ENCODE peak calls at places on chromosomes 7 and 10, in seven cellular contexts. R is heart left ventricle, K is HCT116, T is ovary, N is endothelial cell of umbilical vein, I is upper lobe of left lung, A is GM12878. U is an unnamed sample.

GRCh38 chr7:91079491-91079890 is 184.7 kb upstream of the FZD1 start:
- DNase-seq in R (no peak), K (no peak), T (no peak), N (no peak), I (no peak), A (no peak), U (no peak)

GRCh38 chr10:29191674-29192073 is 97.2 kb upstream of the LYZL1 start:
- DNase-seq in R (no peak), K (no peak), T (no peak), N (no peak), I (no peak), A (no peak), U (no peak)

GRCh38 chr10:73262105-73262730 is 9.8 kb upstream of the MRPS16 start:
- DNase-seq in R (no peak), K (peak), T (no peak), N (peak), I (no peak), A (no peak), U (no peak)

GRCh38 chr10:109913351-109913902 is 9.9 kb downstream of the XPNPEP1 start:
- DNase-seq in R (no peak), K (no peak), T (no peak), N (no peak), I (no peak), A (no peak), U (no peak)

GRCh38 chr10:1367938-1368697 is 311.9 kb downstream of the WDR37 start:
- DNase-seq in R (no peak), K (no peak), T (no peak), N (no peak), I (no peak), A (no peak), U (no peak)

GRCh38 chr7:64307254-64308018 is 6.3 kb upstream of the ZNF736 start:
- DNase-seq in R (peak), K (no peak), T (peak), N (peak), I (peak), A (peak), U (peak)

GRCh38 chr10:95260397-95260881 is 30.4 kb downstream of the PDLIM1 start:
- DNase-seq in R (no peak), K (no peak), T (no peak), N (peak), I (no peak), A (no peak), U (no peak)

GRCh38 chr7:3592438-3593134 is 291.5 kb downstream of the SDK1 start:
- DNase-seq in R (no peak), K (no peak), T (no peak), N (no peak), I (no peak), A (no peak), U (no peak)

GRCh38 chr10:57898231-57898630 is 369.5 kb downstream of the IPMK start:
- DNase-seq in R (no peak), K (no peak), T (no peak), N (no peak), I (no peak), A (no peak), U (no peak)

GRCh38 chr10:49093922-49094321 is 21.4 kb downstream of the VSTM4 start:
- DNase-seq in R (no peak), K (no peak), T (no peak), N (no peak), I (no peak), A (no peak), U (no peak)

GRCh38 chr7:148078126-148078525 is 512.4 kb upstream of the C7orf33 start:
- DNase-seq in R (no peak), K (no peak), T (peak), N (no peak), I (no peak), A (no peak), U (no peak)

DNA sequence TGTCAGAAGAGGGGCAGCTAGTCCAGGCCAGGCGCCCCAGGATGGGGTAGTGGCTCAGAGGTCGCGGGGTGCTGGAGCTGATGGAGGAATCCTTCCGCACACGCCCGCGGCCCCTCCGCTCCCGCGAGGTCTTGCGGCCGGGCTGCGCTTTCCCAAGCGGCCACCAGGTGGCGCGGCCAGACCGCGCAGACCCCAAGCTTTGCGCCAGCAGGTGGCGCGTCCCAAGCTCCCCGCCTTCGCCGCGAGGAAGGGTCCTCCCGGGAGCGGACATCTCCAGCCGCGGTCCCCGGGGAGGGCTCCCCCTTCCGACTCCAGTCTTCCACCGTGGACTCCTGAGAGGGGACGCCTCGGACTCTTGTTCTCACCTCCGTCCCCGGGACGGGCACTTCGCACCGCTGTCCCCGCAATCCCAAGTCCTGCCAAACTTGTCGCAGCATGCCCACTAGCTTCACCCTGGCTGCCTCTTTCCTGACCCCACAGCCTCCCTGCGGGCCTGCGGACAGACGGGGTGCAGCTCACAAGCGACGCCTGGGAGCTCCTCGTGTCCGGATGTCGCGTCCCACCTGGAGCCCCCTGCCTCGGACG is 19.4 kb downstream of the KCNK18 start:
- DNase-seq in R (peak), K (peak), T (peak), N (peak), I (peak), A (no peak), U (peak)
- H3K4me3 ChIP-seq in R (peak), K (peak), T (peak), N (peak), I (no peak), A (peak), U (peak)

GRCh38 chr7:78019457-78020130 is 221.0 kb downstream of the PHTF2 start:
- DNase-seq in R (peak), K (peak), T (peak), N (peak), I (peak), A (no peak), U (peak)
- TF ChIP-seq POLR2A in R (peak), K (peak), T (peak), N (no peak), I (no peak), A (peak), U (peak)

DNA sequence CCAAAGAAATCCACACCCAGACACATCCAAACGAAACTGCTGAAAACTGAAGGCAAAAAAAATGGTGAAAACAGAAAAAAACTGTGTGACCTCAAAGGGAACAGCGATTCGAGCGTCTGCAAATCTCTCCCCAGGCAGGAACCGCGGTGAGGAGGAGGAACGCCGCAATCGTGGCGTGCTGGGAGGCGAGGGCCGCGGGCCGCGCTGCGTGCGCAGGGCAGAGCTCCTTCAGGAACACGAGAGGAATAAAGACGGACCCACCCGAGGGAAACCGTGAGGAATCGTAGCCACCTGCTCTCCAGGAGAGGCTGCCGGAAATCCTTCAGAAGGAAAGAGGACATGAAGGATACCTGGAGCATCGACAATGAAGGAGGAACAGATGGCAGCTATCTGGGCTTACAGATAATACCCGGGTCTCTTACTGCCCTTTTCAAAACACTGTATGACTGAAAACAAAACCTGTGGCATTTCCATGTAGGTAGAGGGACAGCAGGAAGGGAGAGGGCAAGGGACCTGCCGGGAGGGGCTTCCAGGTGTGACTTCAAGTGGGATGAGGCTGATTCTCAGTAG is 266.0 kb downstream of the MAD1L1 start:
- DNase-seq in R (peak), K (no peak), T (no peak), N (no peak), I (no peak), A (no peak), U (no peak)
- H3K27ac ChIP-seq in R (no peak), K (no peak), T (no peak), N (no peak), I (no peak), A (no peak), U (no peak)

GRCh38 chr10:86520871-86521619 is 547 bp downstream of the WAPL start:
- DNase-seq in R (peak), K (peak), T (peak), N (peak), I (peak), A (no peak), U (peak)

GRCh38 chr10:86522385-86522855 is 828 bp upstream of the WAPL start:
- DNase-seq in R (no peak), K (no peak), T (no peak), N (no peak), I (no peak), A (no peak), U (no peak)

GRCh38 chr10:86521620-86522384 is at the start of gene WAPL:
- DNase-seq in R (peak), K (peak), T (peak), N (peak), I (peak), A (peak), U (peak)

GRCh38 chr10:86524225-86524982 is 2.8 kb upstream of the WAPL start:
- DNase-seq in R (no peak), K (no peak), T (no peak), N (no peak), I (no peak), A (no peak), U (no peak)

DNA sequence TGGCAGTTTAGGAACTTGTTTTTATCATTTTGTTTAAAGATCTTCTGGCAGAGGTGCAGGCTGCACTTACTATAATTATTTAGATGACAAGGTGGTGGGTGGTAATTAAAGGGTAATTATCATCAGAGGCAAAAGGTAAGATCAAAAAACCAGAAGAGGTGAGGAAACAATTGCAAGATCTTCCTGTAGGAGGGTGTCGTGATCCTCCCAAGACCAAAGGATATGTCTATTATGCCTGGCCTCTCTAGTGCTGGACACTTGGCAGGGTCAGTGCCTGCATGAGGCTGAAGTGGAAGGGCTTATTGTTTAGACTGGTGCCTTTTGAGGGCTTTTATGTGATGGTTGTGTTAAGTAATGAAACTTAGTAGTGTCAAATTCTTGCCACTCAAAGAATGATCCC is 1.8 kb upstream of the WAPL start:
- DNase-seq in R (no peak), K (peak), T (no peak), N (no peak), I (peak), A (no peak), U (no peak)
- H3K4me3 ChIP-seq in R (no peak), K (peak), T (no peak), N (no peak), I (no peak), A (no peak), U (no peak)

DNA sequence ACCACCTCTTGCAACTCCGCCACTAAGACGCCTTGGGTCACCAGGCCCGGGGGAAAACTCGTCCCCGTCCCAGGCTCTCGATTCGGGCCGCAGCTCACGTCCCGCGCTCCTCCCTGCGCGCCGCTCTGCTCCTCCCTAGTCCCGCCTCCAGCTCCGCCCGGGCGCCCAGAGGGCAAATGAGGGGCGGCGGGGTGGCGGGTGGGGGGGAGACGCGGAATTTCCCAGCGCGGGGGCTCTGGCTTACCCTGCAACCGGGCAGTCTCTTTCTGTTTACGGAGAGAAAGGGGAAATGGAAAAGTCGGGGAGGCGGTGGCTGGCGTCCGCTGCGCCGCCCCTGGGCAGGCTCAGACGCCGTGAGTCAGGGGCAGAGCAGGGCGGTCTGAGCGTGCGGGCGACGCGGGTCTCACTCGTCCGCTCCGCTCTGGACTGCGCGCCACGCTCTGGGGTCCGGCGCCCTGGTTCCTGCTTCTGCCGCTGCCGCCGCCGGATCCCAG is at the start of gene MAP3K8:
- DNase-seq in R (peak), K (peak), T (peak), N (peak), I (peak), A (peak), U (peak)
- TF ChIP-seq POLR2A in R (peak), K (no peak), T (peak), N (peak), I (peak), A (peak), U (peak)

DNA sequence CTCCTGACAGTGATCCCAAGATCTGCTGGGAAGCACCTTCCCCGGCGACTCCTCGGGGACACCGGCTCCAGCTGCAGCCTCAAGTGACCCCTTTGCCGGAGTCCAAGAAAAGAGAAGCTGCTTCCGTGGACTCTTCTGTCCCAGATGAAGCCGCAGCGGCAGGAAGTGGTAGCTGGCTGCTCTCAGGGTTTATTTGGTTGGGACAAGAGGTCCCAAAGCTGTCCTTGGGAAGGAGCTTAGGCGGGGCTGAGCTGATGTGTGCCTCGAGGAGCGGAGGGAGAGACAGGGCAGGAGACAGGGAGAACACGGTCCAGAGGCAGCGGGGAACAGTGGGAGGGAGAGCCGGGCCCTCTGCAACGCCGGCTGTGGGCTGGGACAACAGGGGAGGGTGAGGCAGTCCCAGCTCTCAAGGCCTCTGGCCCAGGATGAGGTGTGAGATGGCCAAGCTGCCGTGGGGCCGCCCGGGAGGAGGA is 13.1 kb upstream of the FAM20C start:
- DNase-seq in R (peak), K (no peak), T (no peak), N (no peak), I (no peak), A (no peak), U (no peak)
- H3K27ac ChIP-seq in R (peak), K (no peak), T (no peak), N (no peak), I (no peak), A (no peak), U (no peak)

GRCh38 chr10:7311256-7312178 is 99.3 kb downstream of the SFMBT2 start:
- DNase-seq in R (no peak), K (no peak), T (no peak), N (no peak), I (no peak), A (no peak), U (no peak)
- H3K4me3 ChIP-seq in R (no peak), K (no peak), T (no peak), N (no peak), I (no peak), A (no peak), U (no peak)

GRCh38 chr7:18363751-18364402 is 131.7 kb upstream of the HDAC9 start:
- DNase-seq in R (no peak), K (no peak), T (no peak), N (no peak), I (no peak), A (no peak), U (no peak)
- TF ChIP-seq POLR2A in R (no peak), K (no peak), T (no peak), N (no peak), I (no peak), A (no peak), U (no peak)

DNA sequence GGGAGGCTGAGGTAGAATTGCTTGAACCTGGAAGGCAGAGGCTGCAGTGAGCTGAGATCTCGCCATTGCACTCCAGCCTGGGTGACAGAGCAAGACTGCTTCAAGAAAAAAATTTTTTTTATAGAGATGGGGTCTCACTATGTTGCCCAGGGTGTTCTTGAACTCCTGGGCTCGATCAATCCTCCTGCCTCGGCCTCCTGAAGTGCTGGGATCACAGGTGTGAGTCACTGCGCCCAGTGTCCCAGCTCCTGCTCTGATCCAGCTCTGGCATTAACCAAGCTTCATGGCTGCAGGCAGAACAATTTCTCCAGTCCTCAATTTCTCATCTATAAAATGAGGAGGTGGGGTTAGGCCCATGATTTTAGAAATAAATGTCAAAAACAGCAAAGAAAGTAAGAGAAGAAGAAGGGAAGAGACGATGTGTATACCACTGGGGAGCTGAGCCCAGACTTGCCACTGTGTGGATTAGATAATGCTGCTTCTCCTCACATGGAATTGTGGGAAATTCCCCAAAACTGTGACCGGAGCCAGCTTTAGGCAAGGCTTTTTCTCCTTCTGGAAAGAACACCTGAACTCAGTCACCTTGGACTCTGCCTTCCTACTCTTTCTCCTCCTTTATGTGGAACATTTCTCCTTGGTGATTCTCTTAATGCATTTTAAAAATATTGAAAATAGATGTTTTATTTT is 25.5 kb downstream of the IL15RA start:
- DNase-seq in R (no peak), K (no peak), T (no peak), N (no peak), I (no peak), A (no peak), U (no peak)
- H3K27ac ChIP-seq in R (no peak), K (no peak), T (no peak), N (no peak), I (peak), A (no peak), U (no peak)